ENCODE peak calls at places on chromosomes 16 and 17, in nine cellular contexts. Y is epithelial cell of esophagus, Q is endothelial cell, N is type B pancreatic cell, M is GM12865, G is GM23248, D is Caki2, I is astrocyte, P is GM13977. B is an unnamed sample.

GRCh38 chr16:55779391-55780094 is 53.4 kb downstream of the CES1 start:
- DNase-seq in Y (no peak), Q (no peak), N (no peak), M (no peak), G (no peak), D (no peak), I (no peak), P (no peak), B (no peak)

GRCh38 chr17:59435238-59435637 is 103.8 kb downstream of the YPEL2 start:
- DNase-seq in Y (peak), Q (no peak), N (no peak), M (peak), G (peak), D (peak), I (peak), P (no peak), B (peak)

GRCh38 chr17:17818088-17818526 is 18.7 kb downstream of the SREBF1 start:
- DNase-seq in Y (peak), Q (no peak), N (no peak), M (no peak), G (peak), D (no peak), I (no peak), P (no peak), B (peak)

GRCh38 chr17:43543300-43543699 is 2.8 kb downstream of the ETV4 start:
- DNase-seq in Y (no peak), Q (no peak), N (no peak), M (no peak), G (no peak), D (no peak), I (no peak), P (no peak), B (peak)

GRCh38 chr16:4685776-4686496 is 7.4 kb upstream of the NUDT16L1 start:
- DNase-seq in Y (no peak), Q (no peak), N (no peak), M (no peak), G (no peak), D (no peak), I (no peak), P (no peak), B (no peak)

GRCh38 chr16:89909777-89910716 is 8.6 kb upstream of the MC1R start:
- DNase-seq in Y (peak), Q (peak), N (no peak), M (peak), G (peak), D (peak), I (peak), P (peak), B (peak)

GRCh38 chr17:40562841-40563370 is 2.4 kb downstream of the CCR7 start:
- DNase-seq in Y (no peak), Q (no peak), N (peak), M (no peak), G (no peak), D (no peak), I (no peak), P (no peak), B (no peak)

GRCh38 chr16:77450790-77451487 is 16.1 kb upstream of the ADAMTS18 start:
- DNase-seq in Y (no peak), Q (no peak), N (no peak), M (no peak), G (no peak), D (no peak), I (no peak), P (no peak), B (no peak)

GRCh38 chr16:30092373-30093010 is 768 bp upstream of the TBX6 start:
- DNase-seq in Y (peak), Q (peak), N (peak), M (peak), G (peak), D (peak), I (peak), P (peak), B (peak)

GRCh38 chr17:42521666-42522262 is 14.3 kb upstream of the NAGLU start:
- DNase-seq in Y (no peak), Q (no peak), N (no peak), M (no peak), G (peak), D (no peak), I (no peak), P (no peak), B (no peak)

GRCh38 chr16:24482681-24483202 is 56.6 kb upstream of the RBBP6 start:
- DNase-seq in Y (no peak), Q (no peak), N (no peak), M (no peak), G (no peak), D (no peak), I (no peak), P (no peak), B (no peak)

GRCh38 chr17:3935140-3935542 is 18.9 kb upstream of the P2RX1 start:
- DNase-seq in Y (peak), Q (peak), N (no peak), M (peak), G (peak), D (peak), I (peak), P (peak), B (peak)

GRCh38 chr16:29806096-29806579 is at the start of gene MAZ:
- DNase-seq in Y (peak), Q (no peak), N (no peak), M (no peak), G (no peak), D (no peak), I (peak), P (peak), B (no peak)

GRCh38 chr17:12041316-12041715 is 20.6 kb downstream of the MAP2K4 start:
- DNase-seq in Y (peak), Q (no peak), N (no peak), M (no peak), G (peak), D (no peak), I (peak), P (no peak), B (peak)

GRCh38 chr16:13935408-13935807 is 15.5 kb downstream of the ERCC4 start:
- DNase-seq in Y (no peak), Q (peak), N (no peak), M (no peak), G (no peak), D (no peak), I (no peak), P (no peak), B (peak)

GRCh38 chr16:77882359-77882758 is 94.0 kb downstream of the VAT1L start:
- DNase-seq in Y (no peak), Q (no peak), N (no peak), M (no peak), G (peak), D (no peak), I (peak), P (no peak), B (no peak)

GRCh38 chr17:31388770-31389672 is 2.5 kb upstream of the RAB11FIP4 start:
- DNase-seq in Y (peak), Q (peak), N (peak), M (peak), G (peak), D (no peak), I (no peak), P (peak), B (peak)

GRCh38 chr17:53909802-53910201 is 87.1 kb downstream of the KIF2B start:
- DNase-seq in Y (no peak), Q (no peak), N (no peak), M (no peak), G (no peak), D (no peak), I (no peak), P (no peak), B (no peak)

GRCh38 chr16:72198641-72199250 is 26.8 kb upstream of the PMFBP1 start:
- DNase-seq in Y (no peak), Q (no peak), N (no peak), M (no peak), G (no peak), D (no peak), I (no peak), P (no peak), B (no peak)

GRCh38 chr17:9432867-9433495 is 142.6 kb downstream of the STX8 start:
- DNase-seq in Y (no peak), Q (no peak), N (no peak), M (peak), G (peak), D (no peak), I (peak), P (no peak), B (no peak)

GRCh38 chr16:50335198-50335958 is 33.4 kb downstream of the BRD7 start:
- DNase-seq in Y (peak), Q (no peak), N (no peak), M (peak), G (peak), D (no peak), I (no peak), P (no peak), B (no peak)

GRCh38 chr16:11327277-11328171 is 17.7 kb upstream of the RMI2 start:
- DNase-seq in Y (no peak), Q (no peak), N (no peak), M (peak), G (no peak), D (no peak), I (no peak), P (peak), B (no peak)

GRCh38 chr16:4366016-4366415 is 5.6 kb upstream of the VASN start:
- DNase-seq in Y (no peak), Q (no peak), N (no peak), M (no peak), G (no peak), D (no peak), I (no peak), P (no peak), B (no peak)

GRCh38 chr17:83053021-83053778 is 26.2 kb upstream of the METRNL start:
- DNase-seq in Y (peak), Q (peak), N (no peak), M (no peak), G (peak), D (no peak), I (peak), P (no peak), B (no peak)

B was measured in PC-3.